ENCODE peak calls at places on chromosomes 1 and 21, in six cellular contexts. Q is heart right ventricle, G is A549, U is kidney, V is GM23338, N is esophagus squamous epithelium. W is an unnamed sample.
A peak's percentile ranks its signal among the peaks of the same experiment; 100 is the strongest.

GRCh38 chr1:8604041-8604942 is 213.1 kb downstream of the RERE start:
- DNase-seq in Q (no peak), G (no peak), U (no peak), V (no peak), N (no peak), W (peak; percentile 57)

GRCh38 chr1:226349801-226350503 is 41.0 kb upstream of the LIN9 start:
- DNase-seq in Q (no peak), G (no peak), U (peak; percentile 38), V (no peak), N (no peak), W (no peak)

GRCh38 chr1:201020647-201021332 is 2.7 kb downstream of the KIF21B start:
- DNase-seq in Q (no peak), G (peak; percentile 78), U (no peak), V (peak; percentile 84), N (no peak), W (no peak)

GRCh38 chr1:154706851-154707250 is 98.9 kb upstream of the ADAR start:
- DNase-seq in Q (no peak), G (no peak), U (no peak), V (no peak), N (no peak), W (no peak)

GRCh38 chr1:151165281-151165737 is 393 bp downstream of the LYSMD1 start:
- DNase-seq in Q (peak; percentile 66), G (peak; percentile 44), U (peak; percentile 88), V (peak; percentile 88), N (no peak), W (no peak)

GRCh38 chr1:177912991-177913390 is 56.9 kb downstream of the SEC16B start:
- DNase-seq in Q (no peak), G (no peak), U (no peak), V (peak; percentile 17), N (no peak), W (no peak)

GRCh38 chr1:115312752-115313151 is 25.3 kb downstream of the NGF start:
- DNase-seq in Q (no peak), G (no peak), U (no peak), V (no peak), N (no peak), W (no peak)

GRCh38 chr1:228850141-228851100 is 115.1 kb downstream of the RHOU start:
- DNase-seq in Q (no peak), G (no peak), U (no peak), V (no peak), N (no peak), W (no peak)

GRCh38 chr1:157034137-157034800 is 11.3 kb downstream of the ARHGEF11 start:
- DNase-seq in Q (no peak), G (no peak), U (no peak), V (no peak), N (no peak), W (no peak)

DNA sequence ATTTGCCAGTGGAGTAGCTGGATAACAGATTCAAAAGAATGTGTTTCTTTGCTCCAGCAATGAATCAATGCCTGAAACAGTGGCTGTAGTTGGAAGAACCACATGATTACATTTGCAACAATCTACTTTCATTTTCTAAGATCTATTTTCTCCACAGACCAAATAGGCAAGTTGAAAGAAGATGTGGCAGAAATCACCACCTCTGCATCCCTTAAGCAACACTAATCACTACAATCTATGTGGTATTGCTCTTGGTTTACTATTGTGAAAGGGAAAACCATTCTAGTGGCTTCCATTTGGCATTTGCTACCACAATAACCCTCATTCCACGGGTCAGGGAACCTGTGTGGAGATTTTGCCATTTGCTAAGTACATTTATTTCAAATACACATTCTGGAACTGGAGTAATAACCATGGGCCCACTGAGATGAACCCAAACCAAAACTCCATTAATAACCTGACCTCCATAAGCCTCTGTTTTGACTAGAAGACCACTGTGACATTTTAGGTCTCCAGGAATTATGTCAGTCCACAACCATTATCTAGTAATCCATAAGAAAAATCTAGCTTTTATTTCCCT is 66.3 kb downstream of the C1orf185 start:
- DNase-seq in Q (no peak), G (no peak), U (no peak), V (no peak), N (no peak), W (no peak)
- H3K4me3 ChIP-seq in Q (no peak overlapping the region), G (no peak overlapping the region), U (no peak overlapping the region), V (no peak overlapping the region), N (no peak overlapping the region), W (no peak overlapping the region)

GRCh38 chr1:24151175-24151533 is 8.2 kb upstream of the IL22RA1 start:
- DNase-seq in Q (no peak), G (no peak), U (no peak), V (peak; percentile 98), N (no peak), W (no peak)

GRCh38 chr1:24152631-24153494 is 9.9 kb upstream of the IL22RA1 start:
- DNase-seq in Q (no peak), G (no peak), U (peak; percentile 55), V (no peak), N (no peak), W (no peak)

GRCh38 chr1:24149854-24150227 is 6.9 kb upstream of the IL22RA1 start:
- DNase-seq in Q (no peak), G (peak; percentile 76), U (no peak), V (no peak), N (no peak), W (no peak)

GRCh38 chr1:24147194-24147593 is 4.3 kb upstream of the IL22RA1 start:
- DNase-seq in Q (no peak), G (no peak), U (no peak), V (no peak), N (no peak), W (no peak)

DNA sequence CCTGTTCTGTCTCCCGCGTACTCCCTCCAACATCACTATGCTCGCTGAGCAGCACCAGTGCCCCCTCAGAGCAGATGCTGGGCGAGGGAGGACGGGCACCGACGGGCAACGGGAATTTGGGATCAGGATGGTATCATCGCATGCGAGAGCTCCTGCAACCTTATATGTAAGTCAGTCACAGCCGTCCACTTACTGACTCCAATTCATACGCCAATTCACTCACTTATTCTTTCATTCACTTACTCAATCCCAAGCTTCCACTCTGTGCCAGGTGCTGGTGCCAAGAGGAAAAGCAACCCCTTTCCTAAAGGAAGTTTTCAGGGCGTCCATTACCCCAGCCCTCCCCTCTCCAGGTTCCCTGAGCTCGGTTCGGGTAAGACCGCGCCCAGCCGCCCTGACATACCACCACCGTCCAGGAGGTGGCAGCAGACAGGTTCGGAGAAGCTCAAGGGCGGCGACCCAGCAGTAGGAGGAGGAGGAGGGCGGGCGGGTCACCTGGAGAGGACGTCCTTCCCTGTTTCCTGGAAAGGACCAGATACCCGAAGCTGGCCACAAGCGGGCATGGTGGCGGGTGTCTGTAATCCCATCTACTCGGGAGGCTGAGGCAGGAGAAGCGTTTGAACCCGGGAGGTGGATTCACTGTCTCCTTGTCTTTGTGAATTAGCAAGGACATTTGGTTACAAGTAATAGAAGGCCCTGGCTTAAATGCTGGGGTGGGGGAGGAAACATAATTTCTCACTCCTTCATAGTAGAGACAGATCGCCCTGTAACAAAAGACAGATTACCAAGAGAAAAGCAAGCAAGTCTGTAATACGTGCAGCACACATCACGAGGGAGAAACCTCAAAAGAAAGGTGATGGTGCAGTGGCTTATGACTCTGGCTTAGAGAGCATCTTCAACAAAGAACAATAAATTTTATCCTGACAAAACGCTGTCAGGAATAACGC is 7.6 kb upstream of the IL22RA1 start:
- DNase-seq in Q (peak; percentile 87), G (peak; percentile 76), U (peak; percentile 95), V (peak; percentile 96), N (peak; percentile 40), W (no peak)
- TF ChIP-seq CTCF in Q (peak; percentile 85), G (peak; percentile 64), U (peak; percentile 76), V (peak; percentile 93), N (peak; percentile 79), W (peak; percentile 74)

GRCh38 chr1:229940689-229941088 is 126.3 kb upstream of the GALNT2 start:
- DNase-seq in Q (no peak), G (no peak), U (no peak), V (no peak), N (no peak), W (no peak)

GRCh38 chr1:229942508-229942907 is 124.5 kb upstream of the GALNT2 start:
- DNase-seq in Q (peak; percentile 14), G (no peak), U (no peak), V (no peak), N (no peak), W (no peak)

GRCh38 chr1:229941785-229942184 is 125.3 kb upstream of the GALNT2 start:
- DNase-seq in Q (no peak), G (no peak), U (no peak), V (no peak), N (no peak), W (no peak)

GRCh38 chr1:229941160-229941559 is 125.9 kb upstream of the GALNT2 start:
- DNase-seq in Q (no peak), G (no peak), U (no peak), V (no peak), N (no peak), W (no peak)

DNA sequence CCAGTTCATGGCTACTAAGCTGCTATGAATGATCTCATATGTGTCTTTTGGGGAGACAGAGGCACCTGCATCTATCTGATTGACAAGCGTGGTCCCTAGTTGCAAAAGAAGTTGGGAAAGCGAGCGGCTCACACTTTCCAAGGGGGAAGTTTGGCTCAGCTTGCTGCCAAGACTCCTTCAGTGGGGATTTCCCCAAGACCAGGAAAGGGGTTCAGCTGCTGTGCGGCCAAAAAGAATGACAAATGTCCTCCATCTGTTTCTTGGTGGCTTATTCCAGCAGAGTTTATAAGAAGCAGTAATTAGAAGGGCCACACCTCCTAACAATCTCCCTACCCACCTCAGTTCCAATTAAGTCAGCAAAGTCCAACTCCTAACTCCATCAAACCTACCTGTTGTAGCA is 128.5 kb upstream of the GALNT2 start:
- DNase-seq in Q (no peak), G (no peak), U (no peak), V (no peak), N (no peak), W (no peak)
- H3K4me3 ChIP-seq in Q (no peak overlapping the region), G (no peak overlapping the region), U (no peak overlapping the region), V (no peak overlapping the region), N (no peak overlapping the region), W (no peak overlapping the region)

GRCh38 chr21:33478182-33478581 is 1.6 kb downstream of the TMEM50B start:
- DNase-seq in Q (no peak), G (no peak), U (no peak), V (no peak), N (no peak), W (no peak)

GRCh38 chr21:33477066-33477465 is 2.7 kb downstream of the TMEM50B start:
- DNase-seq in Q (no peak), G (no peak), U (no peak), V (no peak), N (no peak), W (no peak)

GRCh38 chr21:33480481-33481103 is 818 bp upstream of the TMEM50B start:
- DNase-seq in Q (no peak), G (no peak), U (no peak), V (no peak), N (no peak), W (no peak)

GRCh38 chr21:33479679-33480480 is at the start of gene TMEM50B:
- DNase-seq in Q (peak; percentile 95), G (peak; percentile 79), U (peak; percentile 99), V (peak; percentile 95), N (peak; percentile 75), W (no peak)

DNA sequence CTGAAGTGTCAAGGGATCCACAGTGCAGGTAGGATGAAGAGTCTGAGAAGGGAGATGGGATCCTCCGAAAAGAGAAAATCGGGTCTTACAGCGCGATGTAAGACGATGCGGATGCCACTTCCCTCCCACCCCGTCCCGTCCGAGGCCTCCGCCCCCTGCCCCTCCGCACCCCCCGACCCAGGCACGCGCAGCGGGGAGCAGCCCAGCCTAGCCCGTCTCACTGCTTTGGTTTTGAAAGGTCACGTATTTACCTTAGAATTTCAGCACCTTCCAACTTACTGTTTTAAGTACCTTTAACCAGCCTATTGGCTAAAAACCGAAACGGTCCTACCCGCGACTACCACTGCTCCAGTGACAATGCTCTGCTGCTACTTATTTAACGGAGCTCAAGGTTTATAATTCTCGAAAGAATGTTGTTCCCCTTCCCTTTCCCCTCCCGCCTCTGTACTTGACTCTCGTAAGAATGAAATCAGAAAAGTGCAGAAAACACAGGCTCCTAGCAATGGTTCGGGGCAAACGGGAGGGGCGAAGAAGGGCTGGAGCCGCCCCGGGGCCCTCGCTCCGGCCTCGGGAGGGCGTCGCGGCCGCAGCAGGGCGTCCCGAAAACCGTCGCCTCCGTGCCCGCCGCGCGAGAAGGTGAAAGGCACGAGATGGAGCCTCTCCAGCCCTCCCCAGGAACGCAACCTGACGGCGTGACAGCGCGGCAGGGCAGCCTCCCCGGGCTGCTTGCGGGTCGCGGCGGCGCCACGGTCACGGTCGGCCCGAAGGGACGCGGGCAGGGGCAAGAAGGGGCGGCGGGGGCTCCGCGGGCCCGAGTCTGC is 706 bp downstream of the TMEM50B start:
- DNase-seq in Q (peak; percentile 7), G (no peak), U (peak; percentile 83), V (peak; percentile 71), N (no peak), W (no peak)
- TF ChIP-seq CTCF in Q (peak; percentile 23), G (no peak), U (no peak), V (no peak), N (no peak), W (peak; percentile 24)

W was measured in epithelial cell of proximal tubule.